ENCODE peak calls at places on chromosomes 16 and 17, in six cellular contexts. One of them, this sample, is unnamed.

GRCh38 chr17:30821751-30822723 is 2.5 kb downstream of the CRLF3 start:
- DNase-seq in suprapubic skin: no peak
- DNase-seq in K562: no peak
- DNase-seq in ovary: no peak
- DNase-seq in stomach: no peak
- DNase-seq in tibial nerve: no peak
- DNase-seq in this sample: no peak

GRCh38 chr17:49260011-49260921 is 29.7 kb upstream of the PHOSPHO1 start:
- DNase-seq in suprapubic skin: peak; percentile 74
- DNase-seq in K562: peak; percentile 39
- DNase-seq in ovary: peak; percentile 19
- DNase-seq in stomach: peak; percentile 49
- DNase-seq in tibial nerve: peak; percentile 15
- DNase-seq in this sample: peak; percentile 73

GRCh38 chr17:80793421-80793820 is 198.2 kb upstream of the CHMP6 start:
- DNase-seq in suprapubic skin: no peak
- DNase-seq in K562: no peak
- DNase-seq in ovary: no peak
- DNase-seq in stomach: no peak
- DNase-seq in tibial nerve: no peak
- DNase-seq in this sample: peak; percentile 61

GRCh38 chr16:79600636-79601091 is at the start of gene MAF:
- DNase-seq in suprapubic skin: peak; percentile 96
- DNase-seq in K562: peak; percentile 43
- DNase-seq in ovary: peak; percentile 88
- DNase-seq in stomach: peak; percentile 95
- DNase-seq in tibial nerve: peak; percentile 88
- DNase-seq in this sample: peak; percentile 95

GRCh38 chr16:68287276-68288251 is 23.2 kb downstream of the SLC7A6OS start:
- DNase-seq in suprapubic skin: peak; percentile 86
- DNase-seq in K562: peak; percentile 36
- DNase-seq in ovary: no peak
- DNase-seq in stomach: no peak
- DNase-seq in tibial nerve: peak; percentile 78
- DNase-seq in this sample: peak; percentile 87

GRCh38 chr16:74743668-74744299 is 30.8 kb downstream of the FA2H start:
- DNase-seq in suprapubic skin: peak; percentile 80
- DNase-seq in K562: peak; percentile 91
- DNase-seq in ovary: no peak
- DNase-seq in stomach: peak; percentile 97
- DNase-seq in tibial nerve: peak; percentile 42
- DNase-seq in this sample: no peak

GRCh38 chr17:57086069-57086930 is 1.3 kb downstream of the AKAP1 start:
- DNase-seq in suprapubic skin: peak; percentile 69
- DNase-seq in K562: peak; percentile 56
- DNase-seq in ovary: no peak
- DNase-seq in stomach: peak; percentile 50
- DNase-seq in tibial nerve: no peak
- DNase-seq in this sample: peak; percentile 75

GRCh38 chr16:78479723-78480122 is 380.3 kb downstream of the WWOX start:
- DNase-seq in suprapubic skin: no peak
- DNase-seq in K562: no peak
- DNase-seq in ovary: no peak
- DNase-seq in stomach: no peak
- DNase-seq in tibial nerve: no peak
- DNase-seq in this sample: no peak

GRCh38 chr17:78532922-78533640 is 44.1 kb downstream of the DNAH17 start:
- DNase-seq in suprapubic skin: no peak
- DNase-seq in K562: no peak
- DNase-seq in ovary: no peak
- DNase-seq in stomach: no peak
- DNase-seq in tibial nerve: no peak
- DNase-seq in this sample: no peak

GRCh38 chr16:3993052-3993785 is 112.7 kb upstream of the CREBBP start:
- DNase-seq in suprapubic skin: no peak
- DNase-seq in K562: no peak
- DNase-seq in ovary: no peak
- DNase-seq in stomach: no peak
- DNase-seq in tibial nerve: no peak
- DNase-seq in this sample: no peak

GRCh38 chr17:16215002-16215272 is 397 bp downstream of the NCOR1 start:
- DNase-seq in suprapubic skin: peak; percentile 74
- DNase-seq in K562: peak; percentile 43
- DNase-seq in ovary: no peak
- DNase-seq in stomach: peak; percentile 47
- DNase-seq in tibial nerve: no peak
- DNase-seq in this sample: no peak

GRCh38 chr17:79923974-79924638 is 84.9 kb upstream of the CBX4 start:
- DNase-seq in suprapubic skin: no peak
- DNase-seq in K562: peak; percentile 80
- DNase-seq in ovary: no peak
- DNase-seq in stomach: peak; percentile 70
- DNase-seq in tibial nerve: no peak
- DNase-seq in this sample: no peak

GRCh38 chr17:55273579-55274370 is 9.0 kb downstream of the HLF start:
- DNase-seq in suprapubic skin: no peak
- DNase-seq in K562: no peak
- DNase-seq in ovary: peak; percentile 59
- DNase-seq in stomach: peak; percentile 84
- DNase-seq in tibial nerve: no peak
- DNase-seq in this sample: peak; percentile 93

GRCh38 chr17:54902611-54903010 is 2.0 kb downstream of the TOM1L1 start:
- DNase-seq in suprapubic skin: no peak
- DNase-seq in K562: no peak
- DNase-seq in ovary: no peak
- DNase-seq in stomach: no peak
- DNase-seq in tibial nerve: no peak
- DNase-seq in this sample: no peak

GRCh38 chr17:19979917-19980770 is 2.5 kb upstream of the AKAP10 start:
- DNase-seq in suprapubic skin: no peak
- DNase-seq in K562: no peak
- DNase-seq in ovary: peak; percentile 49
- DNase-seq in stomach: no peak
- DNase-seq in tibial nerve: no peak
- DNase-seq in this sample: no peak

GRCh38 chr17:76556759-76557367 is 17.0 kb downstream of the PRCD start:
- DNase-seq in suprapubic skin: no peak
- DNase-seq in K562: peak; percentile 51
- DNase-seq in ovary: no peak
- DNase-seq in stomach: peak; percentile 36
- DNase-seq in tibial nerve: no peak
- DNase-seq in this sample: no peak

GRCh38 chr17:7133424-7133823 is 18.8 kb upstream of the ASGR2 start:
- DNase-seq in suprapubic skin: no peak
- DNase-seq in K562: peak; percentile 60
- DNase-seq in ovary: no peak
- DNase-seq in stomach: no peak
- DNase-seq in tibial nerve: no peak
- DNase-seq in this sample: no peak

GRCh38 chr17:81341347-81342061 is 46.4 kb upstream of the SLC38A10 start:
- DNase-seq in suprapubic skin: no peak
- DNase-seq in K562: no peak
- DNase-seq in ovary: peak; percentile 57
- DNase-seq in stomach: no peak
- DNase-seq in tibial nerve: no peak
- DNase-seq in this sample: peak; percentile 67

GRCh38 chr17:78839762-78840529 is 668 bp downstream of the USP36 start:
- DNase-seq in suprapubic skin: peak; percentile 85
- DNase-seq in K562: peak; percentile 44
- DNase-seq in ovary: peak; percentile 62
- DNase-seq in stomach: peak; percentile 51
- DNase-seq in tibial nerve: no peak
- DNase-seq in this sample: peak; percentile 79

GRCh38 chr17:2076461-2076984 is 21.6 kb downstream of the HIC1 start:
- DNase-seq in suprapubic skin: no peak
- DNase-seq in K562: no peak
- DNase-seq in ovary: no peak
- DNase-seq in stomach: no peak
- DNase-seq in tibial nerve: no peak
- DNase-seq in this sample: no peak

GRCh38 chr17:44095647-44096496 is 25.3 kb downstream of the G6PC3 start:
- DNase-seq in suprapubic skin: no peak
- DNase-seq in K562: peak; percentile 93
- DNase-seq in ovary: peak; percentile 79
- DNase-seq in stomach: no peak
- DNase-seq in tibial nerve: no peak
- DNase-seq in this sample: peak; percentile 85

GRCh38 chr16:86522639-86523038 is 12.3 kb downstream of the FOXF1 start:
- DNase-seq in suprapubic skin: no peak
- DNase-seq in K562: no peak
- DNase-seq in ovary: no peak
- DNase-seq in stomach: no peak
- DNase-seq in tibial nerve: no peak
- DNase-seq in this sample: peak; percentile 63

GRCh38 chr17:45704251-45704650 is 79.9 kb upstream of the CRHR1 start:
- DNase-seq in suprapubic skin: no peak
- DNase-seq in K562: no peak
- DNase-seq in ovary: no peak
- DNase-seq in stomach: no peak
- DNase-seq in tibial nerve: no peak
- DNase-seq in this sample: no peak

GRCh38 chr16:13307255-13307654 is 405.9 kb downstream of the SHISA9 start:
- DNase-seq in suprapubic skin: no peak
- DNase-seq in K562: no peak
- DNase-seq in ovary: no peak
- DNase-seq in stomach: no peak
- DNase-seq in tibial nerve: no peak
- DNase-seq in this sample: no peak

GRCh38 chr17:27321372-27321771 is 27.5 kb downstream of the WSB1 start:
- DNase-seq in suprapubic skin: no peak
- DNase-seq in K562: no peak
- DNase-seq in ovary: no peak
- DNase-seq in stomach: no peak
- DNase-seq in tibial nerve: no peak
- DNase-seq in this sample: peak; percentile 33

GRCh38 chr16:19481291-19481690 is 40.6 kb downstream of the GDE1 start:
- DNase-seq in suprapubic skin: no peak
- DNase-seq in K562: peak; percentile 29
- DNase-seq in ovary: no peak
- DNase-seq in stomach: no peak
- DNase-seq in tibial nerve: no peak
- DNase-seq in this sample: no peak

DNA sequence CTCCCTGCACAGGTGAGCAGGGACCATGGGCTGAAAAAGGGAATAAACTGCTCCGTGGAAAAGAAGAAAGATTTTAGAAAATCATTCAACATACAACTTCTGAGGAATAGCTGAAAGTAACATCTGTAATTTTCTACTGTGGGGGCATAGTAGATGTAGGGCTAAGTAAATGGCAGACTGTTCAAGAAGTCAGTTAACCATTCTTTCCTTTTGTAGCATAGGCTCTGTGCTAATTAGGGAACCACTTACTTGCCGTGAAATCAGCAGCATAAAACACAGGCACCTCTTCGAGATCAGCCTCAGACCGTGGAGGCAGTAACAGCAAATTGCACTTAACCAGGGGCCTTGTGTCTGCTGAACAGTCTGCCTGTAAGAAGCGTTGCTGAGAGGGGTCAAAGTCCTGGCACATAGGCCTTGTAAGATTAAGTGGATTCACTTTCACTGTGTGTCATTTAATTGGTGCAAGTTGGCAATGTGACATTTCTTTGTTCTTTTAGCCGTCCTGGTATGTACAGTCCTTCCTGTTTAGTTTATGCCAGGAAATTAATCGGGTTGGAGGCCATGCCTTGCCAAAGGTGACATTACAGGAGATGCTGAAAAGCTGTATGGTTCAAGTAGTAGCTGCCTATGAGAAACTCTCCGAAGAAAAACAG is 10.4 kb downstream of the COG1 start:
- DNase-seq in suprapubic skin: no peak
- DNase-seq in K562: no peak
- DNase-seq in ovary: no peak
- DNase-seq in stomach: peak; percentile 68
- DNase-seq in tibial nerve: no peak
- DNase-seq in this sample: no peak
- TF ChIP-seq EP300 in suprapubic skin: no peak
- TF ChIP-seq EP300 in K562: no peak
- TF ChIP-seq EP300 in ovary: no peak
- TF ChIP-seq EP300 in stomach: no peak
- TF ChIP-seq EP300 in tibial nerve: no peak
- TF ChIP-seq EP300 in this sample: no peak

DNA sequence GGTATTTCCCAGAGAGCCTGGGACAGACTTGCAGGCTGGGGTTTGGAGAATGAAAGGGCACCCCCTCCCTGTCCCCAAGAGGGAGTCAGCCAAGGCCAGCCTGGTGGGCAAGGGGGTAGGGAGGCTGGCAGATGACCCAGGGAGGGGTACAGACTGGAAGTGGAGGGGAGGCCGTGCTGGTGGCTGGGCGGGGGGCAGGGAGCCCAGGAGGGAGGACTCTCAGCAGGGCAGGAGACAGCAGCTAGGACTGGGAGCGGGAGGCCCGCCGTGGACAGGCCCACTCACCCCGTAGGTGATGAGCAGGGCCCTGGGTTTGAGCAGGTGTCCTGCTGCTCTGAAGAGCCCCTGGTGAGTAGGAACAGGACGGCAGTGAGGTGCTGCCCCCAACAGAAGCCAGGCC is 1.1 kb downstream of the METTL26 start:
- DNase-seq in suprapubic skin: no peak
- DNase-seq in K562: no peak
- DNase-seq in ovary: peak; percentile 54
- DNase-seq in stomach: no peak
- DNase-seq in tibial nerve: no peak
- DNase-seq in this sample: no peak
- H3K4me3 ChIP-seq in suprapubic skin: peak overlapping the region; percentile 95
- H3K4me3 ChIP-seq in K562: peak overlapping the region; percentile 87
- H3K4me3 ChIP-seq in ovary: peak overlapping the region; percentile 88
- H3K4me3 ChIP-seq in stomach: peak overlapping the region; percentile 93
- H3K4me3 ChIP-seq in tibial nerve: peak overlapping the region; percentile 94
- H3K4me3 ChIP-seq in this sample: peak overlapping the region; percentile 82

GRCh38 chr16:28986492-28986891 is 1.6 kb downstream of the LAT start:
- DNase-seq in suprapubic skin: no peak
- DNase-seq in K562: no peak
- DNase-seq in ovary: no peak
- DNase-seq in stomach: no peak
- DNase-seq in tibial nerve: no peak
- DNase-seq in this sample: no peak
- H3K27me3 ChIP-seq in suprapubic skin: no peaks in the 10 kb centered on the region
- H3K27me3 ChIP-seq in K562: no peaks in the 10 kb centered on the region
- H3K27me3 ChIP-seq in ovary: no peaks in the 10 kb centered on the region
- H3K27me3 ChIP-seq in stomach: no peaks in the 10 kb centered on the region
- H3K27me3 ChIP-seq in tibial nerve: no peaks in the 10 kb centered on the region
- H3K27me3 ChIP-seq in this sample: no peaks in the 10 kb centered on the region

DNA sequence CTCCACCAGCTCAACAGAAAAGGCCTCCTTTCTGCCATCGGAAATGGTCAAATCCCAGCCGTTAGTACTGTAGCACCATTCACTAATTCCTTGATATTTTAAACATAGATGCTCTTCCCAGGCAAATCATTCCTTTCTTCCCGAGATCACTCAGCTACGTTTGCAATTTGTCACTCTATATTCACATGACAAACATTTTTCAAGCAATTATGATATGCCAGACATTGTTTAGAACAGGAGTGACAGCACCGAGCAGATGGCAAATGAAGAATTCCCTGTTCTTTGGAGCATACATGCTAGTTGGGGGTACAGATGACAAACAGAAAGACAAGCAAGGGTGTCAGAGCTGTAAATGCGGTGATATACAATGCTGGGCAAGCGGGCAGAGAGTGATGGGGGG is 47.1 kb upstream of the HNF1B start:
- DNase-seq in suprapubic skin: no peak
- DNase-seq in K562: no peak
- DNase-seq in ovary: no peak
- DNase-seq in stomach: no peak
- DNase-seq in tibial nerve: no peak
- DNase-seq in this sample: no peak
- TF ChIP-seq EP300 in suprapubic skin: no peak
- TF ChIP-seq EP300 in K562: no peak
- TF ChIP-seq EP300 in ovary: no peak
- TF ChIP-seq EP300 in stomach: no peak
- TF ChIP-seq EP300 in tibial nerve: no peak
- TF ChIP-seq EP300 in this sample: no peak

This sample was measured in sigmoid colon.